ENCODE peak calls at places on chromosome 1, in six cellular contexts. J, O, V, M, U and C are unnamed samples.

GRCh38 chr1:216666431-216666830 is 56.8 kb downstream of the ESRRG start:
- DNase-seq in U (no peak), O (no peak), V (no peak), J (no peak), M (no peak), C (no peak)

GRCh38 chr1:39936724-39937491 is 18.0 kb upstream of the MFSD2A start:
- DNase-seq in J (no peak), V (no peak), M (no peak), O (no peak), U (peak; percentile 14), C (no peak)

GRCh38 chr1:240946926-240947325 is 335.0 kb upstream of the GREM2 start:
- DNase-seq in V (no peak), M (peak; percentile 1), O (no peak), J (peak; percentile 89), U (peak; percentile 47), C (no peak)

GRCh38 chr1:220317161-220317560 is 44.9 kb upstream of the RAB3GAP2 start:
- DNase-seq in J (no peak), O (no peak), V (no peak), M (no peak), U (no peak), C (no peak)

GRCh38 chr1:29511436-29511835 is 275.1 kb downstream of the PTPRU start:
- DNase-seq in O (no peak), J (no peak), M (no peak), V (no peak), U (no peak), C (no peak)

GRCh38 chr1:87334351-87335174 is 5.9 kb downstream of the LMO4 start:
- DNase-seq in O (peak; percentile 23), J (peak; percentile 17), M (no peak), V (no peak), U (no peak), C (no peak)

GRCh38 chr1:168636200-168636599 is 59.8 kb downstream of the XCL1 start:
- DNase-seq in M (no peak), V (no peak), U (no peak), O (no peak), J (peak; percentile 43), C (no peak)

GRCh38 chr1:24769656-24770651 is 24.7 kb downstream of the CLIC4 start:
- DNase-seq in J (peak; percentile 79), O (no peak), V (no peak), M (no peak), U (no peak), C (no peak)

GRCh38 chr1:162756523-162756922 is 34.0 kb upstream of the HSD17B7 start:
- DNase-seq in M (no peak), U (no peak), O (no peak), J (peak; percentile 65), V (no peak), C (no peak)

GRCh38 chr1:6269997-6270401 is 9.1 kb upstream of the GPR153 start:
- DNase-seq in M (no peak), J (no peak), U (no peak), V (no peak), O (no peak), C (no peak)

GRCh38 chr1:206029484-206029883 is 5.8 kb upstream of the CTSE start:
- DNase-seq in O (peak; percentile 92), M (no peak), V (no peak), U (peak; percentile 47), J (peak; percentile 28), C (no peak)

GRCh38 chr1:151542710-151543129 is 2.6 kb downstream of the TUFT1 start:
- DNase-seq in V (no peak), J (peak; percentile 84), U (no peak), O (no peak), M (no peak), C (no peak)

GRCh38 chr1:239742416-239743109 is 349.1 kb upstream of the FMN2 start:
- DNase-seq in J (no peak), O (no peak), M (no peak), V (no peak), U (no peak), C (no peak)

GRCh38 chr1:113818585-113818984 is 6.3 kb upstream of the RSBN1 start:
- DNase-seq in U (no peak), M (no peak), J (no peak), V (no peak), O (no peak), C (no peak)

GRCh38 chr1:23634840-23635642 is 56.6 kb upstream of the RPL11 start:
- DNase-seq in M (peak; percentile 80), V (no peak), O (peak; percentile 61), U (peak; percentile 77), J (peak; percentile 76), C (peak; percentile 37)
- H3K4me3 ChIP-seq in M (peak overlapping the region; percentile 92), V (peak overlapping the region; percentile 52), O (peak overlapping the region; percentile 18), U (peak overlapping the region; percentile 18), J (peak overlapping the region; percentile 73), C (peak overlapping the region; percentile 85)

DNA sequence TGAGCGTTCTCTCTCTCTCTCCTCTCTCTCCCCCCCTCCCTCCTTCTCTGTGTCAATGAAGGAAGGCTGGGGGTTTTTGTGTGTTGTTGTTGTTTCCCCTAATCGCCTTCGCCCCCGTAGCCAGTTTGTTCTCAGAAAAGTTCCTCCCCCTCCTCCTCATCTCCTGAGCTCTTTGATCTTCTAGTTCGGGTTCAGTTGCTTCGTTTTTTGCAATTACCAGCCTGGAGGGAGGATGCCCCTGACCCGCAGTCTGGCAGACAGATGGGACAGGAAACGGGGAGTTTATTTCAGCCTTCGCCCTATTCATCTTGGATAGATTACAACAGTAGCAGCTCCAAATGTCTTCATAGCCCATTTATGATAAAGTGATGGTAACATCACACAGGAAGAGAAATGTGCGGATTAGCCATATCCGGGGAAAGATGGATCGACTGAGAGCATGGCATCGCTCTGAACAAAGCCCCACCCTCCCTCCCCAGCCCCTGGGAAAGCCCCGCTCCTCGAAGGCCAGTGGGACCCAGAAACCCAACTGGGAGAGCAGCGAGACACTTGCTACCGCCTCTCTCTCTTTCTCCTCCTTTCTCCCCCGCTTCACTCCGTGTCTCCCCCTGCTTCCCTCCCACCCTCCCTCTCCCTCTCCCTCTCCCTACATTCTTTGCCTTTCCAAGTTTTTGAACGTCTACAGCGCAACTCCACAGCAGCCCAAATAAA is 139.7 kb upstream of the ARHGEF16 start:
- DNase-seq in U (no peak), J (no peak), O (no peak), V (no peak), M (no peak), C (no peak)
- H3K4me1 ChIP-seq in U (no peaks in the 10 kb centered on the region), J (peaks cover 10% of the 10 kb centered on the region), O (peaks cover 44% of the 10 kb centered on the region), V (no peaks in the 10 kb centered on the region), M (no peaks in the 10 kb centered on the region), C (peaks cover 74% of the 10 kb centered on the region)

GRCh38 chr1:53074313-53075154 is 12.5 kb downstream of the PODN start:
- DNase-seq in U (no peak), M (no peak), O (no peak), V (no peak), J (no peak), C (no peak)
- H3K4me3 ChIP-seq in U (no peak overlapping the region), M (no peak overlapping the region), O (no peak overlapping the region), V (no peak overlapping the region), J (no peak overlapping the region), C (no peak overlapping the region)

DNA sequence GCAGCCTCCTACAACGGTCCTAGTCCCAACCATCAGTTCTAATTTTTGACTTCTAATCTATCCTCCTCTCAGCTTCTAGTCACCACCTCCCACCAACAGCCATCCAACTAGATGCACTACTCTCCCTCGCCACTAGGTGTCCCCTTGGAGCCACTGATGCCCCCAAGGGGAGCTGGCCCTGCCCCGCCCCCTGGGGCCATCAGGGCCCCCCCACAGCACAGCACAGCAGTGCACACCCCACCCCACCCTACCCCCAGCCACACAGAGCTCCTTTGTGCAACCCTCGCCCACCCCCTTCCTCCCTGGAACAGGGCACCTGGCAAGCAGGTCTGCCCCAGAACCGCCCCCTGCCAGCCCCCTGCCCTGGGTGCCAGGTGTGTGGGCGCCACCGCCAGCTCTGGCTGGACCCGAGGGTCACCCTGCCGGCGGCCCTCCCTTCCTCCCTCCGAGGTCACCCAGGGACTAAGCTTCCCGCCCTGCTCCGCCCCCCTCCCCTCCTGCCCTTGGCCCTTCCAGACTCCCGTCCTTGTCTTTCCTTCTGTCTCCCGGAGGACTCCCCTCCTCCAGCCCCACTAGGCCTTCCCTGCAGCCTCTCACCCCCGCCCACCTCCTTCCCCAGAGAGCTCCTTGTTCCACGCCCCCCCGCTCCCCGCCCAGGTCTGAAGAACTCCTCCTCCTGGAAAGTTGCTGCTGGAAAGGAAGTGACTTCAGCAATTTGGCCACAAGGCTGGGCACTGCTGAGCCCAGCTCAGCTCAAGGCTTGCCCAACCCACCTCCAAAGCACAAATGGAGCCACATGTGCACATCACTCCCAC is 47.0 kb downstream of the AHDC1 start:
- DNase-seq in O (peak; percentile 98), M (peak; percentile 79), U (peak; percentile 93), V (peak; percentile 62), J (peak; percentile 92), C (peak; percentile 91)
- H3K4me1 ChIP-seq in O (peaks cover 50% of the 10 kb centered on the region), M (peaks cover 25% of the 10 kb centered on the region), U (peaks cover 5% of the 10 kb centered on the region), V (peaks cover 24% of the 10 kb centered on the region), J (peaks cover 21% of the 10 kb centered on the region), C (peaks cover 80% of the 10 kb centered on the region)

GRCh38 chr1:150281758-150282557 is at the start of gene CIART:
- DNase-seq in V (peak; percentile 63), M (peak; percentile 93), O (peak; percentile 98), J (peak; percentile 99), U (peak; percentile 96), C (peak; percentile 97)

GRCh38 chr1:150281221-150281757 is 1.1 kb upstream of the CIART start:
- DNase-seq in U (peak; percentile 82), O (peak; percentile 84), M (peak; percentile 74), J (peak; percentile 81), V (peak; percentile 38), C (peak; percentile 42)

GRCh38 chr1:150283260-150283659 is 906 bp downstream of the CIART start:
- DNase-seq in O (no peak), V (no peak), M (no peak), J (no peak), U (no peak), C (no peak)

GRCh38 chr1:150280138-150280707 is 2.1 kb upstream of the CIART start:
- DNase-seq in U (no peak), V (no peak), M (no peak), J (no peak), O (no peak), C (no peak)

DNA sequence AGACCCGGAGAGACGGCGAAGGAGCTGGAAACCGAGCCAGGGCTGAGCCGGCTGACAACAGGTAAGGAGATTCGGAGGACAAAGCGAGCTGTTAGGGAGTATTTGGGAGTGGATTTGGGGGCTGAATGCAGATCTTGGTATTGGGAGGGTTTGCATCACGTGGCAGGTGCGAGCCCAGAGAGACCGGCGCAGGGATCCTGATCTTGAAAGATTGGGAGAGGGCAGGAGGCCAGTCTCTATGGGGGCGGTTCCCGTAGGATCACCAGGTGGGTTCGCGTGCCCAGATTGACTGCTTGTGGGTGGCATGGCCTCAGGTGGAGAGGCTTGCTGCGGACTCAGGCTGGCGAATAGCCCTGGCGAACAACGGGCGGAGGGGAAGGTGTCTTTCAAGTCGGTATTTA is 204 bp downstream of the CIART start:
- DNase-seq in J (no peak), U (no peak), O (no peak), M (no peak), V (no peak), C (no peak)
- H3K4me3 ChIP-seq in J (peak overlapping the region; percentile 86), U (peak overlapping the region; percentile 40), O (peak overlapping the region; percentile 40), M (no peak overlapping the region), V (peak overlapping the region; percentile 37), C (peak overlapping the region; percentile 77)

GRCh38 chr1:26723013-26723991 is 27.5 kb downstream of the ARID1A start:
- DNase-seq in U (peak; percentile 76), J (peak; percentile 46), O (peak; percentile 91), M (peak; percentile 51), V (peak; percentile 21), C (peak; percentile 86)
- H3K4me1 ChIP-seq in U (no peaks in the 10 kb centered on the region), J (peaks cover 44% of the 10 kb centered on the region), O (peaks cover 61% of the 10 kb centered on the region), M (peaks cover 94% of the 10 kb centered on the region), V (peaks cover 91% of the 10 kb centered on the region), C (peaks cover 97% of the 10 kb centered on the region)

DNA sequence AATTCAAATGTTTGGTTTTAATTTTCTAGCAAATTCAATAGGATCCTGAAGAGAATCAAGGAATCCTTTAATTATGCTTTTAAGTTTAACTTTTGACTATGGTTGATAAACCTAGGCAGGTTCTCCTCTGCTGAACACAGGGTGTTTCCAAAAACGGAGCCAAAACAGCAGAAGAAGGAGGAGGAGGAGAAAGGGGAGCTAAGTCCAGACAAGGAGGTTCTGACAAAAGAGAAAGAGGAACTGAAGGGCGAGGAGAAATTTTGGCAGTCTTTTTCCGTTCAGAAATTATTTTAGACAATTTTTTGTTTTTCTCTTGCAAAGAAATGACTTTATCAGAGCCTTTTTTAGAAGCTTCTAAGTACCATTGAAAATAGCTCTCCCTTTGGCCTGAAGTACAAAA is 33.2 kb upstream of the FNBP1L start:
- DNase-seq in U (no peak), J (no peak), O (peak; percentile 5), V (no peak), M (no peak), C (no peak)
- H3K4me3 ChIP-seq in U (no peak overlapping the region), J (no peak overlapping the region), O (no peak overlapping the region), V (no peak overlapping the region), M (no peak overlapping the region), C (peak overlapping the region; percentile 49)